ENCODE peak calls at places on chromosome 22, in nine cellular contexts. N is lung; J is A673; C is CD4-positive, CD25-positive, alpha-beta regulatory T cell; L is gastrocnemius medialis; F is body of pancreas; R is endothelial cell of umbilical vein; S is pancreas; W is adrenal gland. H is an unnamed sample. For H3K9me3 and H3K27me3, the result is how much of the 10 kb centered on the place peaks cover.

GRCh38 chr22:21646608-21647590 is 4.8 kb downstream of the SDF2L1 start:
- DNase-seq in N (peak), J (peak), C (peak), L (peak), F (peak), R (peak), S (peak), W (peak), H (peak)

GRCh38 chr22:36440429-36441002 is 40.9 kb downstream of the TXN2 start:
- DNase-seq in N (no peak), J (no peak), C (no peak), L (no peak), F (no peak), R (no peak), S (no peak), W (no peak), H (no peak)

GRCh38 chr22:27995801-27996528 is 76.9 kb upstream of the PITPNB start:
- DNase-seq in N (no peak), J (no peak), C (no peak), L (no peak), F (peak), R (no peak), S (no peak), W (no peak), H (no peak)

GRCh38 chr22:36363378-36363931 is 24.3 kb downstream of the MYH9 start:
- DNase-seq in N (no peak), J (no peak), C (no peak), L (no peak), F (peak), R (no peak), S (no peak), W (no peak), H (no peak)

GRCh38 chr22:35604671-35605457 is 12.3 kb downstream of the MB start:
- DNase-seq in N (no peak), J (no peak), C (no peak), L (peak), F (no peak), R (no peak), S (no peak), W (peak), H (no peak)

GRCh38 chr22:36616682-36617081 is 86.9 kb downstream of the CACNG2 start:
- DNase-seq in N (no peak), J (no peak), C (no peak), L (no peak), F (no peak), R (no peak), S (no peak), W (no peak), H (no peak)

GRCh38 chr22:32852346-32853251 is 51.1 kb downstream of the TIMP3 start:
- DNase-seq in N (peak), J (no peak), C (no peak), L (peak), F (peak), R (no peak), S (no peak), W (peak), H (no peak)

GRCh38 chr22:34877506-34877905 is 188.5 kb upstream of the ISX start:
- DNase-seq in N (no peak), J (no peak), C (no peak), L (no peak), F (no peak), R (no peak), S (no peak), W (no peak), H (no peak)

GRCh38 chr22:28986366-28986765 is 75.3 kb downstream of the C22orf31 start:
- DNase-seq in N (no peak), J (peak), C (no peak), L (no peak), F (no peak), R (no peak), S (no peak), W (no peak), H (no peak)

GRCh38 chr22:24948356-24949202 is 2.1 kb upstream of the LHFPL7 start:
- DNase-seq in N (no peak), J (no peak), C (no peak), L (no peak), F (peak), R (no peak), S (peak), W (no peak), H (no peak)

GRCh38 chr22:37075822-37076433 is 24.4 kb downstream of the KCTD17 start:
- DNase-seq in N (no peak), J (no peak), C (no peak), L (no peak), F (no peak), R (no peak), S (no peak), W (no peak), H (no peak)

DNA sequence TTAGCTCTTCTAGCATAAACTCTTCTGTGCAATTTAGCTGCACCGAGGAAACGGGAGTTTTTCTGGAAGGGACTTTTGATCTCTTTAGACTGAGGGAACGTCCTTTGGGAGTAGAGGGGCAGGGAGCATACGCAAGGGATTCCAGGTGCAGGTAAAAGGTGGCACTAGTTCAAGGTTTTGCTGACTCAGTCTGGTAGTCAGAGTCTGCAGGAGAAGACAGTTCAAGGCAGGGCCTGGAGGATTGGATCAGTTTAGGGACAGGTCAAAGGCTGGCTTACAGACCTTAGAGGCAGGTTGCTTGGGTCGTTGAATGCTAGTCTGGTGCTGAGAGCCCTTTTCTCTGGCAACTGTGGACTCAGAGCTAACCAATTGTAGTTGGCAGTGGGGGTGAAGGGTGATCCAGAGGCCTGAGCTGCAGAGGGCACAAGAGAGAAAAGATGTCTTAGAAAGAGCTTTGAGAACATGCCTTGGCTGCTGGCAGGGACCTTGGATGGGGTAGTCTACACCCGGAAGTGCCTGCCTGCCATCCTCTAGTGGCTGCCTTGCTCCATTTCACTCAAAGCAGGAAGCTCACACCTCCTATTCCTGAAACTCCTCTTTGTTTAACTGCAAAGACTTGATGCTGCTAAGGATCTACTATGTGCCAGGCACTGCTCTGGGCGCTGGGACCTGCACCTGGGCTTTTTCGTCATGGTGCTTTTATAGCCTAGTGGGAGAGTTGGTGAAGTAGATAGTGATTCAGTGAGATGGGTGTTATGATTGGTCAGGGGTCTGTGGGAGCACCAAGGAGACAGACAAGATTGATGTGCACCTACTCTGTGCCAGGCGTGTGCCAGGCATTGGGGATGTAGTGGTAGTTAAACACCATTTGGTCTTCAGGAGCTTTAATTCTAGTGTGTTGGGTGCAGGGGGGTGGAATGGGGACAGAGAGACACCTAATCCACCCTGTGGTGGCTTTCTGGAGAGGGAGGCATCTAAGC is 17.1 kb downstream of the MIAT start:
- DNase-seq in N (no peak), J (no peak), C (no peak), L (no peak), F (no peak), R (no peak), S (no peak), W (no peak), H (no peak)
- H3K4me3 ChIP-seq in N (no peak), J (peak), C (peak), L (peak), F (no peak), R (no peak), S (no peak), W (peak), H (peak)

DNA sequence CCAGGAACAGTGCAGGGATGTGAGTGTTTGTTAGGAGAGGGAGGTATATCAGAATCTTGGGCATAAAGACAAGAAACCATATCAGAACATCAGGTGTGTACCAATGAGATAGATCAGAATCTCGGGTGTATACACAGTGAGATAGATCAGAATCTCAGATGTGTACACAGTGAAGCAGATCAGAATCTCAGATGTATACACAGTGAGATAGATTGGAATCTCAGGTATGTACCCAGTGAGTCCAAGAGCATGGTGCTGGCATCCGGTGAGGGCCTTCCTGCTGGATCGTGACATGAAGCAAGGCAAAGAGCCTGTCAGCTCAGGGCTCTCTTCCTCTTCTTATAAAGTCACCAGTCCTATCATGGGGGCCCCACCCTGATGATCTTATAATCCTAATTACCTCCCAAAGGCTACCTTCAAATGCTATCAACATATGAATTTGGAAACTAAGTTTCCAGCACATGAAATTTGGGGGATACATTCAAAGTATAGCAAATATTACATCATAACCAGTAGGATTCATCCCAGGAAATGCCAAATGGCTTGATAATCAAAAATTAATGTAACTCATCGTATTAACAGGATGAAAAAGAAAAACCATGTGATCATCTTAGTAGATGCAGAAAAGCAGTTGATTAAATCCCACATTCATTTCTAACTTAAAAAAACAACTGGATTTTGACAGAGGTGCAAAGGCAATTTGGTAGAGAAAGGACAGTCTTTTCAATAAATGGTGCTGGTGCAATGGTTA is 28.6 kb downstream of the PPARA start:
- DNase-seq in N (no peak), J (no peak), C (no peak), L (no peak), F (no peak), R (no peak), S (no peak), W (no peak), H (no peak)
- H3K9me3 ChIP-seq in N (under half), J (under half), C (under half), L (under half), F (under half), R (under half), S (under half), W (under half), H (under half)

GRCh38 chr22:44753189-44754042 is 1.0 kb downstream of the ARHGAP8 start:
- DNase-seq in N (peak), J (no peak), C (no peak), L (no peak), F (peak), R (no peak), S (no peak), W (no peak), H (no peak)

GRCh38 chr22:44755418-44755817 is 3.0 kb downstream of the ARHGAP8 start:
- DNase-seq in N (peak), J (no peak), C (no peak), L (no peak), F (no peak), R (no peak), S (no peak), W (no peak), H (no peak)

GRCh38 chr22:44750481-44750880 is 1.9 kb upstream of the ARHGAP8 start:
- DNase-seq in N (no peak), J (no peak), C (no peak), L (no peak), F (no peak), R (no peak), S (no peak), W (no peak), H (no peak)

GRCh38 chr22:44755000-44755399 is 2.6 kb downstream of the ARHGAP8 start:
- DNase-seq in N (no peak), J (no peak), C (no peak), L (no peak), F (no peak), R (no peak), S (no peak), W (no peak), H (no peak)

DNA sequence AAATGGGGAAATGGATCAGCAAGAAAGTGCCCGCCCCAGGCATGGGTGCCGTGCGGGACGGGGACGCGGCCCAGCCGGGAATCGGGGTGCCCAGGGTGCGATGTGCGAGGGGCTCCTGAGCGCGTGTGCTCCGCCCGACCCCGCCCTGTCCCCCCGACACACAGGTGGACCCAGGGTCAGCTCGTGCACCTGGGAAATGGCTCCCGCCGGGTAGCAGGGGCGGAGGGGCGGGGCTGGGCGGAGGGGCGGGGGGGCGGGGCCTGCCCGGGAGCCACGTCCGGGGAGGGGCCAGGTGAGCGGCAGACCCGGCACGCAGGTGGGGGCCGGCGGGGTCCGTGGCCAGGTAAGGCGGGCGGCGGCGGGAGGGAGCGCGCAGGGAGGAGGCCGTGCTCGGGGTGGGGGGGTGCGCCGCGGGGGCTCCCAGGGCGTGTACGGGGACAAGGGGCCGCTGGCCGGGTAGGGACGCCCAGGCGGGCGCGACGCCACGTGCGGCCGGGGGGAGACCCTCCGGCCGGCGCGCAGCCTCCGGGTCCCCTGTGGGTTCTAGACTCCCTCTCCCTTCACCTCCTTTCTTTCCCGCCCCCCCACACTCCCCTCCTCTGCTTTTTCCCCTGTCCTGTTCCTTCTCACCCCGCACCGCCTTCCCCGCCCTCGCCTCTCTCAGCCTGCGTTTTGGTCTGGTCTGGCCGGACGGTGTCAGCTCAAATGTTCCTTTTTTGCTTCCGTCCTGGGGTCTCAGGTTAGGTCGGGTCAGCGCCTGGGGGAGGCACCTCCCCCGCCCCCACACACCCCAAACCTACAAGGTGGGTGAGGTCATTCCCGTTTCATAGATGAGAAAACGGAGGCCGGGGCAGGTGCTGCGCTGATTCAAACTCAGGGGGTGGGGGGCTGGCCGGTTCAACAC is at the start of gene ARHGAP8:
- DNase-seq in N (peak), J (no peak), C (no peak), L (no peak), F (peak), R (no peak), S (peak), W (no peak), H (no peak)
- H3K27me3 ChIP-seq in N (under half), J (under half), C (under half), L (half or more), F (under half), R (under half), S (under half), W (under half), H (under half)

DNA sequence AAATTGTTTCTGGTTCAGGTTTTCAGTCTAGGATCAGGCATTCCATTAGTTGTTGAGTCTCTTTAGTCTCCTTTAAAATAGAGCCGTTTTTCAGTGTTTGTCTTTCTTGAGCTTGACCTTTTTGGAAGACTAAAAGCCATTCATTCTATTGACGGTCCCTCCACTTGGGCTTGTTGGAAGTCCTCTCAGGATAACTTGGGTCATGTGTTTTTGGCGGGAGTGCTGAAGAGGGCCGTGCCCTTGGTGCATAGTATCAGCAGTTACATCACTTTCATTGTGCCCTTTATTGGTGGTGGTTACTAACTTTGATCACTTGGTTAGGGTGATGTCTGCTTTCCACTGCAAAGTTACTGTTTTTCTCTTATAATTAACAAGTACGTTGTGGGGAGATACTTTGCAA is 20.8 kb downstream of the CECR2 start:
- DNase-seq in N (no peak), J (no peak), C (no peak), L (no peak), F (no peak), R (no peak), S (no peak), W (no peak), H (no peak)
- H3K4me3 ChIP-seq in N (no peak), J (no peak), C (no peak), L (no peak), F (no peak), R (no peak), S (no peak), W (no peak), H (no peak)

GRCh38 chr22:47372111-47372581 is 609.7 kb downstream of the TBC1D22A start:
- DNase-seq in N (no peak), J (no peak), C (no peak), L (no peak), F (no peak), R (no peak), S (no peak), W (no peak), H (no peak)

GRCh38 chr22:47372596-47373385 is 610.3 kb downstream of the TBC1D22A start:
- DNase-seq in N (no peak), J (no peak), C (no peak), L (no peak), F (peak), R (no peak), S (no peak), W (no peak), H (no peak)

GRCh38 chr22:47369431-47370015 is 607.1 kb downstream of the TBC1D22A start:
- DNase-seq in N (no peak), J (no peak), C (no peak), L (no peak), F (no peak), R (no peak), S (no peak), W (no peak), H (no peak)

GRCh38 chr22:47370448-47371262 is 608.2 kb downstream of the TBC1D22A start:
- DNase-seq in N (no peak), J (no peak), C (no peak), L (no peak), F (no peak), R (no peak), S (no peak), W (no peak), H (no peak)

DNA sequence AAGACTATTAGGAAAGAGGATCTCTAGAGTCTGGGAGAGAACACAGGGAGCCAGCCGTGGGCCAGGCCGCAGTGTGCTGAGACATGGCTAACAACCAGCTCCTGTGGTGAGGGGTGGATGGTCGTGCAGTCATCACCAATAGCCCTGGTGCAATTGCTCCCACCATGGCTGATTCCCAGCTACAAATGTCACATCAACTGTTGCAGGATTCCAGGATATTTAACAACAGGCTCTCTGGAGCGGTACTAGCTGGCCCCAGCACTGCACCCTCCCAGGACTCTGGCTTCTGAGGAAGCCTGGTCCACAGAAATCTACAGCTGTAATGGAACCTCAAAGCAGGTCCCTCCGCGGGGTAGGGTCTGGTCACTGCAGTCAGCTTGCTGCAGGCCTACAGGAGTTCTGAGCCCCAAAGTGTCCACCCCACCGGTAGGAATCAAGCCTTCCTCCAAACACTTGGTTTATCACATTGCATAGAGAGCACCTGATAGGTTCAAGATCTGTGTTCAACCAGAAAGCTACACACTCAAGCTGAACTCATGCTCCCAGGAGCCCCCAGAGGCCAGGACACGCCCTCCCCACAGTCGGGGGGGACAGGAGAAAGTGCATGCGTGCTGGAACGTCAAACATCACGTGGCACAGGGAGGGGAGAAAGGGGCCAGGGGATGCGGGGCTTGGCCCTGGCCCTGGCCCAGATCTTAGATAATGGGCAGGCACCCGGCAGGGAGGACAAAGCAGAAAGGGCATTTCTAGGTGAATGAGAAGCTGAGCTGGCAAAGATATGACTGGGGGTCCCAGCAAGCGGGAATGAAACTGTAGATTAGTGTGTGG is 609.0 kb downstream of the TBC1D22A start:
- DNase-seq in N (no peak), J (no peak), C (no peak), L (no peak), F (no peak), R (no peak), S (no peak), W (no peak), H (no peak)
- H3K9me3 ChIP-seq in N (under half), J (under half), C (under half), L (under half), F (under half), R (under half), S (under half), W (under half), H (under half)

DNA sequence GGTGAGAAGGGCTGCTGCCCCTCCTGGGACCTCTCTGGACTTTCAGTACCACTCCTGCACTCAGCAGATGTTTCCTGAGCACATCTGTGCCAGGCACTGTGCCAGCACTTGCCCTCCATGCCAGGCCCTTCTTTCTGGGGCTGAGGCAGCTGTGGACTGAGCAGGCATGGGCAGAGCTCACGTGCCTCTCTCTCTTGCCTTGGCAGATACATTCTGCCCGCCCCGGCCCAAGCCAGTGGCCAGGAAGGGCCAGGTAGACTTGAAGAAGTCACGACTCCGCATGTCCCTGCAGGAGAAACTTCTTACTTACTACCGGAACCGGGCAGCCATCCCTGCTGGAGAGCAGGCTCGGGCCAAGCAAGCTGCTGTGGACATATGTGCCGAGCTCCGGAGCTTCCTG is 8.3 kb upstream of the ATF4 start:
- DNase-seq in N (no peak), J (no peak), C (no peak), L (no peak), F (no peak), R (no peak), S (no peak), W (peak), H (no peak)
- H3K27me3 ChIP-seq in N (under half), J (under half), C (under half), L (under half), F (under half), R (under half), S (under half), W (under half), H (under half)

H was measured in CD8-positive, alpha-beta memory T cell.